ENCODE peak calls at places on chromosomes 12 and 14, in four cellular contexts. L is fibroblast of the aortic adventitia, J is HL-60, S is upper lobe of right lung. C is an unnamed sample.

GRCh38 chr12:47078733-47079364 is 572 bp upstream of the PCED1B start:
- DNase-seq in L (no peak), J (no peak), S (peak), C (peak)

GRCh38 chr12:88145567-88146347 is 3.6 kb downstream of the TMTC3 start:
- DNase-seq in L (no peak), J (no peak), S (no peak), C (no peak)

GRCh38 chr12:105741786-105742566 is 396.8 kb downstream of the NUAK1 start:
- DNase-seq in L (peak), J (no peak), S (no peak), C (no peak)

GRCh38 chr12:103313894-103314293 is 181.9 kb downstream of the C12orf42 start:
- DNase-seq in L (no peak), J (no peak), S (no peak), C (no peak)

GRCh38 chr14:79856357-79856756 is 354.9 kb downstream of the DIO2 start:
- DNase-seq in L (peak), J (no peak), S (no peak), C (no peak)

GRCh38 chr14:73833530-73834257 is 17.9 kb upstream of the PTGR2 start:
- DNase-seq in L (peak), J (no peak), S (no peak), C (no peak)

GRCh38 chr14:62244221-62244620 is 482.0 kb downstream of the SNAPC1 start:
- DNase-seq in L (no peak), J (no peak), S (no peak), C (no peak)

GRCh38 chr12:53320352-53321195 is 836 bp downstream of the AAAS start:
- DNase-seq in L (no peak), J (no peak), S (no peak), C (no peak)

GRCh38 chr12:131242741-131243496 is 289.2 kb downstream of the ADGRD1 start:
- DNase-seq in L (no peak), J (peak), S (no peak), C (peak)

GRCh38 chr12:120126635-120127005 is 10.1 kb upstream of the RAB35 start:
- DNase-seq in L (peak), J (peak), S (no peak), C (no peak)

GRCh38 chr14:34338056-34338455 is 124.0 kb downstream of the SPTSSA start:
- DNase-seq in L (no peak), J (no peak), S (no peak), C (no peak)

GRCh38 chr14:53516261-53516774 is 363.2 kb upstream of the DDHD1 start:
- DNase-seq in L (peak), J (no peak), S (no peak), C (no peak)

GRCh38 chr12:71045781-71046180 is 112.0 kb downstream of the TSPAN8 start:
- DNase-seq in L (peak), J (no peak), S (no peak), C (no peak)

GRCh38 chr12:29288031-29288430 is 92.9 kb downstream of the ERGIC2 start:
- DNase-seq in L (no peak), J (no peak), S (no peak), C (no peak)

GRCh38 chr14:61956517-61956916 is 194.3 kb downstream of the SNAPC1 start:
- DNase-seq in L (no peak), J (no peak), S (no peak), C (no peak)

GRCh38 chr14:51562816-51563215 is 88.9 kb upstream of the FRMD6 start:
- DNase-seq in L (no peak), J (no peak), S (no peak), C (no peak)

GRCh38 chr12:71476513-71476912 is 36.9 kb downstream of the LGR5 start:
- DNase-seq in L (peak), J (no peak), S (no peak), C (no peak)

GRCh38 chr12:110046451-110047187 is 1.7 kb downstream of the C12orf76 start:
- DNase-seq in L (no peak), J (peak), S (no peak), C (no peak)

GRCh38 chr12:116055895-116056607 is 221.4 kb downstream of the MED13L start:
- DNase-seq in L (no peak), J (no peak), S (no peak), C (no peak)

GRCh38 chr14:35234007-35234406 is 58.2 kb upstream of the PSMA6 start:
- DNase-seq in L (no peak), J (no peak), S (no peak), C (no peak)

GRCh38 chr12:12094481-12094880 is 23.7 kb downstream of the BCL2L14 start:
- DNase-seq in L (no peak), J (no peak), S (no peak), C (no peak)

GRCh38 chr14:61385002-61385685 is 63.8 kb downstream of the PRKCH start:
- DNase-seq in L (no peak), J (no peak), S (no peak), C (no peak)

GRCh38 chr12:75606146-75606545 is 94.7 kb upstream of the KRR1 start:
- DNase-seq in L (no peak), J (no peak), S (no peak), C (no peak)

GRCh38 chr12:114866331-114866730 is 182.4 kb upstream of the TBX3 start:
- DNase-seq in L (no peak), J (no peak), S (no peak), C (no peak)

GRCh38 chr14:69049675-69050074 is 70.6 kb upstream of the ACTN1 start:
- DNase-seq in L (peak), J (no peak), S (no peak), C (no peak)

GRCh38 chr12:130384234-130384633 is 46.5 kb downstream of the PIWIL1 start:
- DNase-seq in L (no peak), J (no peak), S (no peak), C (no peak)

GRCh38 chr14:84217066-84217465 is 1312.9 kb upstream of the FLRT2 start:
- DNase-seq in L (no peak), J (no peak), S (no peak), C (no peak)

GRCh38 chr12:45779936-45780335 is 50.4 kb downstream of the ARID2 start:
- DNase-seq in L (no peak), J (no peak), S (no peak), C (no peak)

GRCh38 chr14:42732005-42732404 is 1125.3 kb downstream of the LRFN5 start:
- DNase-seq in L (no peak), J (no peak), S (no peak), C (no peak)

GRCh38 chr14:51014625-51015024 is 70.3 kb upstream of the PYGL start:
- DNase-seq in L (peak), J (no peak), S (no peak), C (no peak)

GRCh38 chr12:27355979-27356378 is 23.3 kb downstream of the BMAL2 start:
- DNase-seq in L (peak), J (no peak), S (no peak), C (no peak)

GRCh38 chr14:104140463-104141331 is 2.3 kb downstream of the KIF26A start:
- DNase-seq in L (no peak), J (no peak), S (peak), C (peak)

DNA sequence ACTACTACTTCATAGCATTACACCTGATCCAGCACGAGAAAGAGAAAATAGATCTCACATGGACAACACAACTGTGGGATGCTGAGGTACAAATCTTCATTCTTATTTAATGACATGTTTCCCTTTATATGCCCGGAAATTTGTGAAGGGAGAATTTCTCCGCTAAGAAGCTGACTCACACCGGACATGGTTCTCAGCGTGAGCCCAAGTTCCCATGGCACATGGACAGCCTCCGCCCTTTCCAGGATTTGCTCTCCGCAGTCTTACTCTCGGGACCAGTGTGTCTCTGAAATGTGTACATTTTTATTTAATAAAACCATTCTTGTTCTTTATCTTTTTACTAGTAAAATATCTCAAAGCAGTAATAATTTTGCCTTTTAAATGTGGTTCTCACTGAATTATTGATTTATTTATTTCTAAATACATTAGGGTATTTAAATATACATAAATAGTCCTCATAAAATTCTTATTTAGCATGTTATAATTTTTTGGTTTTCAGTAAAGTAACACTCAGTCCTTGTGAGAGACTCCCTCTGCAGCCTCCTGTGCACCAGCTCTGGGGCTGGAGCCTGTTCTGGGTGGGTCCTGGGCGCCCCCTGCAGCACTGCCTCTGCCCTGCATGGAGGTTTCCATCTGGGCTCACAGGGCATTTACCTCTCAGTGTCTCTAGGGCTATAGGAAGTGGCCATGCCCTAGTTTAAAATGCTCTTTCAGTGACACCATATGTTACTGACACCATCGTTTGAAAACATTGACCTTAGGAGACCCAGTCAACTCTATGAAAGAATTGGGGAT is 1155.0 kb downstream of the TMEM121 start:
- DNase-seq in L (no peak), J (no peak), S (no peak), C (no peak)
- TF ChIP-seq CTCF in L (no peak), J (no peak), S (no peak), C (no peak)

DNA sequence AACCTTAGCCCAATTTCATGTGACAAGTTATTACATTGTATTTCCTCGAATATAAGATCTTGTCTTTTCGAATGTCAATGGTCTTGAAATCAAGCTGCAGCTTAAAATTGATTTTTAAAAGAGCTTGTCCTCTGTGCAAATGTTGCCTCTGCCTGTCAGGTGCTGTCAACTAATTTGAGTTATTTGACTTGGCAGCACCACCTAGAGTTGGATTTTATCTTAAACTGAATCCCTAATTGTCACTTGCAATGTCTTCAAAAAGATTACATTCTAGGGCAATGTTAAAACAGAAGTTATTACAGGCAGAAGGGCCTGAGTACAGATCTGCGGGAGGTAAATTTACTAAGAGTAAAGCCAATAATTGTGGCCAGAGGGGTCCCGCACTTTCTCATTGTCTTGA is 26.2 kb upstream of the TUNAR start:
- DNase-seq in L (no peak), J (no peak), S (no peak), C (no peak)
- TF ChIP-seq CTCF in L (no peak), J (no peak), S (no peak), C (no peak)

GRCh38 chr14:59133202-59133601 is 55.3 kb upstream of the DAAM1 start:
- DNase-seq in L (peak), J (no peak), S (no peak), C (no peak)
- TF ChIP-seq CTCF in L (peak), J (no peak), S (peak), C (no peak)

DNA sequence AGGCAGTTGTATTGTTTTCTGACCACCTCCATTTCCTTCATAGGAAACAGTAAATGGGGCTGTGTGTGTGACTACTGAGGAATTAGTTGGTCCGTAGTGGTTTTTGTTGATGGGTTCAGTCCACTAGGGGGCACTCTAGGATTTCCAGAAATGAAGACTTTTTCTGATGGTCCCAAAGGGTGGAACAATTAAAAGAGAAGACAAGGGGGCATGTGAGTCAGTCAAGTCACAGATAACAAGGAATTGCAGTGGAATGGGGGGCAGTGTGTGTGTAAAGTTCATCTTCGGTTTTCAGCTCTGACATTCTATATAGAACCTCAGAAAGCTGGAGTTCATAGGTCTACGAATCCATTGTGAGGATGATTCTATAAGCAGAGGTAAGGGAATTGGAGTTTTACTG is 186.6 kb upstream of the OR4E1 start:
- DNase-seq in L (no peak), J (no peak), S (no peak), C (no peak)
- TF ChIP-seq CTCF in L (peak), J (peak), S (peak), C (peak)

DNA sequence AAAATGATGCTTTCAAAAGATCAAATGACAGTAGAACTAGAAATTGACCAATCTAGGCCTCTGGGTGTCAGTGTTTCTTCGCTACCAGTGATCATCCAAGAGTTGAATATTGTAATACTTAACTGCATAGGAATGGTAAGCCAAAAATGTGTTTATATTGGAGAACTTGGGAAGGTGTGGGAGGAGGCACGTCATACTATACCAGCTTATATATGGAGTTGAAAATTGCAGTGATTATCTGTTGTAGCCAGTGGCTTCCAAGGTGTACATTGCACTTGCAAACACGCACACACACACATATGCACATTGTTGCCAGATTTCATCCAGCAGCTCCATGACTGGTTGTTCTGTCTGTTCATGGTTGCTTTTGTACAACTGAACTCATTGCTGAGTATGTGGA is 36.1 kb downstream of the EID3 start:
- DNase-seq in L (peak), J (no peak), S (no peak), C (no peak)
- TF ChIP-seq CTCF in L (no peak), J (no peak), S (no peak), C (no peak)

GRCh38 chr12:94042321-94042720 is 106.1 kb upstream of the PLXNC1 start:
- DNase-seq in L (peak), J (no peak), S (no peak), C (no peak)
- TF ChIP-seq CTCF in L (no peak), J (no peak), S (no peak), C (no peak)

GRCh38 chr14:99296517-99296916 is 24.5 kb upstream of the BCL11B start:
- DNase-seq in L (no peak), J (no peak), S (no peak), C (no peak)
- TF ChIP-seq CTCF in L (no peak), J (no peak), S (no peak), C (no peak)

GRCh38 chr14:87066221-87066817 is 926.7 kb downstream of the GALC start:
- DNase-seq in L (peak), J (no peak), S (no peak), C (no peak)
- TF ChIP-seq CTCF in L (peak), J (no peak), S (no peak), C (peak)